ENCODE peak calls at places on chromosomes 3 and 15, in eight cellular contexts. One of them, this sample, is unnamed.

GRCh38 chr3:15336057-15336456 is 3.7 kb upstream of the SH3BP5 start:
- DNase-seq in A549: no peak
- DNase-seq in substantia nigra: no peak
- DNase-seq in coronary artery: no peak
- DNase-seq in mesenchymal stem cell: no peak
- DNase-seq in lower lobe of right lung: no peak
- DNase-seq in adrenal gland: no peak
- DNase-seq in heart right ventricle: no peak
- DNase-seq in this sample: no peak

GRCh38 chr15:101201411-101202174 is 50.3 kb downstream of the CHSY1 start:
- DNase-seq in mesenchymal stem cell: peak; percentile 98
- DNase-seq in coronary artery: peak; percentile 97
- DNase-seq in A549: peak; percentile 80
- DNase-seq in heart right ventricle: peak; percentile 84
- DNase-seq in substantia nigra: no peak
- DNase-seq in adrenal gland: peak; percentile 98
- DNase-seq in lower lobe of right lung: peak; percentile 75
- DNase-seq in this sample: no peak

GRCh38 chr15:100206643-100207042 is 135.1 kb downstream of the ADAMTS17 start:
- DNase-seq in coronary artery: no peak
- DNase-seq in substantia nigra: no peak
- DNase-seq in heart right ventricle: no peak
- DNase-seq in adrenal gland: no peak
- DNase-seq in A549: no peak
- DNase-seq in lower lobe of right lung: no peak
- DNase-seq in mesenchymal stem cell: no peak
- DNase-seq in this sample: no peak

GRCh38 chr3:164479978-164480377 is 598.3 kb downstream of the SI start:
- DNase-seq in mesenchymal stem cell: no peak
- DNase-seq in lower lobe of right lung: no peak
- DNase-seq in A549: no peak
- DNase-seq in heart right ventricle: no peak
- DNase-seq in substantia nigra: no peak
- DNase-seq in adrenal gland: no peak
- DNase-seq in coronary artery: no peak
- DNase-seq in this sample: no peak

GRCh38 chr3:120823156-120823555 is 80.6 kb downstream of the GTF2E1 start:
- DNase-seq in heart right ventricle: no peak
- DNase-seq in mesenchymal stem cell: no peak
- DNase-seq in coronary artery: no peak
- DNase-seq in substantia nigra: no peak
- DNase-seq in lower lobe of right lung: no peak
- DNase-seq in adrenal gland: no peak
- DNase-seq in A549: no peak
- DNase-seq in this sample: no peak

GRCh38 chr3:128572644-128573105 is 77.9 kb downstream of the RPN1 start:
- DNase-seq in A549: peak; percentile 79
- DNase-seq in heart right ventricle: no peak
- DNase-seq in coronary artery: no peak
- DNase-seq in mesenchymal stem cell: no peak
- DNase-seq in lower lobe of right lung: no peak
- DNase-seq in adrenal gland: no peak
- DNase-seq in substantia nigra: no peak
- DNase-seq in this sample: peak; percentile 34

GRCh38 chr3:141707741-141708203 is 30.3 kb upstream of the RNF7 start:
- DNase-seq in lower lobe of right lung: no peak
- DNase-seq in substantia nigra: no peak
- DNase-seq in adrenal gland: no peak
- DNase-seq in heart right ventricle: no peak
- DNase-seq in A549: no peak
- DNase-seq in mesenchymal stem cell: peak; percentile 59
- DNase-seq in coronary artery: no peak
- DNase-seq in this sample: peak; percentile 22

GRCh38 chr3:63467392-63467791 is 185.1 kb upstream of the SNTN start:
- DNase-seq in heart right ventricle: no peak
- DNase-seq in substantia nigra: no peak
- DNase-seq in lower lobe of right lung: no peak
- DNase-seq in coronary artery: no peak
- DNase-seq in mesenchymal stem cell: no peak
- DNase-seq in A549: no peak
- DNase-seq in adrenal gland: no peak
- DNase-seq in this sample: no peak

GRCh38 chr15:71448688-71449114 is 333.4 kb downstream of the THSD4 start:
- DNase-seq in coronary artery: no peak
- DNase-seq in mesenchymal stem cell: peak; percentile 74
- DNase-seq in lower lobe of right lung: no peak
- DNase-seq in adrenal gland: peak; percentile 46
- DNase-seq in heart right ventricle: no peak
- DNase-seq in substantia nigra: no peak
- DNase-seq in A549: peak; percentile 55
- DNase-seq in this sample: peak; percentile 79

GRCh38 chr3:72821170-72821781 is 27.0 kb downstream of the SHQ1 start:
- DNase-seq in lower lobe of right lung: no peak
- DNase-seq in coronary artery: no peak
- DNase-seq in heart right ventricle: no peak
- DNase-seq in substantia nigra: no peak
- DNase-seq in mesenchymal stem cell: peak; percentile 70
- DNase-seq in A549: no peak
- DNase-seq in adrenal gland: peak; percentile 40
- DNase-seq in this sample: peak; percentile 96

GRCh38 chr3:25818335-25818734 is 28.4 kb downstream of the OXSM start:
- DNase-seq in coronary artery: no peak
- DNase-seq in adrenal gland: no peak
- DNase-seq in mesenchymal stem cell: no peak
- DNase-seq in lower lobe of right lung: no peak
- DNase-seq in A549: no peak
- DNase-seq in heart right ventricle: no peak
- DNase-seq in substantia nigra: no peak
- DNase-seq in this sample: no peak

GRCh38 chr3:66083096-66083960 is 44.6 kb upstream of the MAGI1 start:
- DNase-seq in adrenal gland: no peak
- DNase-seq in substantia nigra: no peak
- DNase-seq in heart right ventricle: no peak
- DNase-seq in mesenchymal stem cell: no peak
- DNase-seq in A549: no peak
- DNase-seq in lower lobe of right lung: no peak
- DNase-seq in coronary artery: no peak
- DNase-seq in this sample: peak; percentile 50

GRCh38 chr15:66757030-66757429 is 55.0 kb downstream of the SMAD6 start:
- DNase-seq in coronary artery: no peak
- DNase-seq in mesenchymal stem cell: no peak
- DNase-seq in lower lobe of right lung: no peak
- DNase-seq in substantia nigra: no peak
- DNase-seq in A549: no peak
- DNase-seq in adrenal gland: no peak
- DNase-seq in heart right ventricle: no peak
- DNase-seq in this sample: no peak

GRCh38 chr3:37773471-37773870 is 88.2 kb upstream of the CTDSPL start:
- DNase-seq in adrenal gland: no peak
- DNase-seq in coronary artery: no peak
- DNase-seq in A549: no peak
- DNase-seq in lower lobe of right lung: no peak
- DNase-seq in heart right ventricle: no peak
- DNase-seq in mesenchymal stem cell: no peak
- DNase-seq in substantia nigra: no peak
- DNase-seq in this sample: no peak

GRCh38 chr3:144129536-144130214 is 158.1 kb downstream of the DIPK2A start:
- DNase-seq in adrenal gland: no peak
- DNase-seq in heart right ventricle: no peak
- DNase-seq in substantia nigra: no peak
- DNase-seq in coronary artery: no peak
- DNase-seq in A549: no peak
- DNase-seq in lower lobe of right lung: no peak
- DNase-seq in mesenchymal stem cell: no peak
- DNase-seq in this sample: no peak

GRCh38 chr3:143586565-143586964 is 261.7 kb downstream of the SLC9A9 start:
- DNase-seq in A549: no peak
- DNase-seq in adrenal gland: no peak
- DNase-seq in lower lobe of right lung: no peak
- DNase-seq in coronary artery: no peak
- DNase-seq in heart right ventricle: no peak
- DNase-seq in substantia nigra: no peak
- DNase-seq in mesenchymal stem cell: no peak
- DNase-seq in this sample: peak; percentile 46

DNA sequence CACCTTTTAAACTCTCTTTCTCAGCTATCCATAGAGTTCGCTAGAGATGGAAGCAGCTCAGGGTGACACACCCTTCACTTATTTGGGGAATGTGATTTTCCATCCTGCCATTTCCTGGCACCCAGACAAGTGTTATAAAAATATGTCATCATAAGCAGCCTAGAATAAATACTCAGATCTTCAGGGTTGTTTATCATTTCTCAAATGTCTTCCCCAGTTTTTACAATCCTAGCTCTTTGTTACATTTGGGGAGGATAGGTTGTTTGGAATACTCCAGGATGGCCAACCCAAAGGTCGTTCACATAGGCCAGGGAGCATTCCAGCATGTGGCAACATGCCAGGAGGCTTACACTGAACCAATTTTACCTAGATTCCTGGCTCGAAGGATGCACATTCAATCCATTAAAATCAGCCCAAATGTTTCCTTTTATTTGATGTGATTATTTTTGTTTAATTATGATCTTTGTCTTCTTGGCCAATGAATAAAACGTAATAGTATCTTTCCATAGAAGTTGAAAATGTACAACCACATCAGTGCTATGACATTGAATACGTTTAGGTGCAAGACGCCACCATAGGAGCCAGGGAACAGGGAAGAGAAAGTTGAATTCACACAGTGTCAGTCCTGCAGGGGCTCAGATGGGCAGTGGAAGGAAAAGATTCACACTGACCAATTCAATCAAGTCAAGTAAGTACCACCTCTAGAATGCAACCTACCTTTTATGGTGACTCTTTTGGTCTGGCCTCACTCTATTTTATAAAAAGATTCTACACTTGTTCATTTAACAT is 537.7 kb upstream of the MDFIC2 start:
- DNase-seq in substantia nigra: no peak
- DNase-seq in adrenal gland: peak; percentile 47
- DNase-seq in coronary artery: no peak
- DNase-seq in heart right ventricle: no peak
- DNase-seq in mesenchymal stem cell: peak; percentile 71
- DNase-seq in lower lobe of right lung: no peak
- DNase-seq in A549: peak; percentile 57
- DNase-seq in this sample: no peak
- H3K27ac ChIP-seq in substantia nigra: no peak overlapping the region
- H3K27ac ChIP-seq in adrenal gland: no peak overlapping the region
- H3K27ac ChIP-seq in coronary artery: peak overlapping the region; percentile 69
- H3K27ac ChIP-seq in heart right ventricle: no peak overlapping the region
- H3K27ac ChIP-seq in mesenchymal stem cell: peak overlapping the region; percentile 77
- H3K27ac ChIP-seq in lower lobe of right lung: no peak overlapping the region
- H3K27ac ChIP-seq in A549: peak overlapping the region; percentile 78
- H3K27ac ChIP-seq in this sample: no peak overlapping the region

DNA sequence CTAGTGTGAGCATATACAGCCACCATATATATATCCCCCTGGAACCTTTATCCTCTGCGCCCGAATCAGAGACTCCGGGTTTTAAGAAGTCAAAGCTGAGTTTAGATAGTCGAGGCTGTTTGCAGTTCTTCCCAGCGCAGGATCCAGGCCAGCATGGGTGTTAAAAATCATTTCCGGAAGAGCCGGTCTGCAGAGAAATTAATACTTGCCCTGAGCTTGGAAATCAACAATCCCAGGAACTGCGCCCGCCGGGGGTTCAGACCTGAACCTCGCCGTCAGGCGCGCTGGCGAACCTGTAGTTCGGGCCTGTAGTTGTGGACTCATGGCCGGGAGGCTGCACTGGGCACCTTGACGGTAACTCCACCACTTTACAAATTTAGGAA is 2.3 kb downstream of the SHOX2 start:
- DNase-seq in heart right ventricle: no peak
- DNase-seq in A549: no peak
- DNase-seq in adrenal gland: no peak
- DNase-seq in substantia nigra: no peak
- DNase-seq in lower lobe of right lung: no peak
- DNase-seq in coronary artery: no peak
- DNase-seq in mesenchymal stem cell: peak; percentile 24
- DNase-seq in this sample: no peak
- H3K27ac ChIP-seq in heart right ventricle: no peak overlapping the region
- H3K27ac ChIP-seq in A549: no peak overlapping the region
- H3K27ac ChIP-seq in adrenal gland: no peak overlapping the region
- H3K27ac ChIP-seq in substantia nigra: no peak overlapping the region
- H3K27ac ChIP-seq in lower lobe of right lung: no peak overlapping the region
- H3K27ac ChIP-seq in coronary artery: peak overlapping the region; percentile 19
- H3K27ac ChIP-seq in mesenchymal stem cell: no peak overlapping the region
- H3K27ac ChIP-seq in this sample: no peak overlapping the region

DNA sequence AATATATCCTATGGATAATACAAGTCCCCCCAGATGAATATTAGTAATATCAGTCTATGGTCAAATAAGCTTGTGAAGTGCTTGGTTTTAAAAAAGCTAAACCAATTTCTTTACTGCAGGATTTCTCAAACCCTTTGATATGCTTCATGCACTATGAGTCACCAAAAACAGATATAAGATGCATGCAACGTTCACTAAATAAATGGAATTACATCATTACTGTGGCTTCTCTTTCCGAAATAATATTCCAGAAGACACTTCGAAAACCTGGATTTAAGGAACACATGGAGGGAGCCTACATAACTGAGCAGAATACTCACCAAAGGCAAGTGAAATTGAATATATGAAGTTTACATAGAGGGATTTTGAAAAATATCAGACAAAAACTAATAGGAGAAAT is 126.3 kb upstream of the ABI3BP start:
- DNase-seq in substantia nigra: no peak
- DNase-seq in mesenchymal stem cell: peak; percentile 36
- DNase-seq in lower lobe of right lung: no peak
- DNase-seq in heart right ventricle: no peak
- DNase-seq in A549: no peak
- DNase-seq in coronary artery: no peak
- DNase-seq in adrenal gland: no peak
- DNase-seq in this sample: no peak
- H3K27ac ChIP-seq in substantia nigra: no peak overlapping the region
- H3K27ac ChIP-seq in mesenchymal stem cell: no peak overlapping the region
- H3K27ac ChIP-seq in lower lobe of right lung: no peak overlapping the region
- H3K27ac ChIP-seq in heart right ventricle: no peak overlapping the region
- H3K27ac ChIP-seq in A549: peak overlapping the region; percentile 36
- H3K27ac ChIP-seq in coronary artery: no peak overlapping the region
- H3K27ac ChIP-seq in adrenal gland: no peak overlapping the region
- H3K27ac ChIP-seq in this sample: no peak overlapping the region

GRCh38 chr3:115804200-115804599 is 180.9 kb downstream of the GAP43 start:
- DNase-seq in lower lobe of right lung: no peak
- DNase-seq in heart right ventricle: no peak
- DNase-seq in coronary artery: no peak
- DNase-seq in A549: no peak
- DNase-seq in adrenal gland: no peak
- DNase-seq in substantia nigra: no peak
- DNase-seq in mesenchymal stem cell: no peak
- DNase-seq in this sample: no peak

GRCh38 chr3:115803661-115804060 is 180.4 kb downstream of the GAP43 start:
- DNase-seq in adrenal gland: no peak
- DNase-seq in mesenchymal stem cell: no peak
- DNase-seq in lower lobe of right lung: no peak
- DNase-seq in A549: no peak
- DNase-seq in substantia nigra: no peak
- DNase-seq in heart right ventricle: no peak
- DNase-seq in coronary artery: no peak
- DNase-seq in this sample: no peak

GRCh38 chr3:115806501-115806900 is 183.2 kb downstream of the GAP43 start:
- DNase-seq in mesenchymal stem cell: peak; percentile 82
- DNase-seq in A549: no peak
- DNase-seq in heart right ventricle: no peak
- DNase-seq in substantia nigra: no peak
- DNase-seq in adrenal gland: no peak
- DNase-seq in lower lobe of right lung: no peak
- DNase-seq in coronary artery: no peak
- DNase-seq in this sample: no peak

GRCh38 chr3:115808239-115808638 is 184.9 kb downstream of the GAP43 start:
- DNase-seq in coronary artery: no peak
- DNase-seq in lower lobe of right lung: no peak
- DNase-seq in heart right ventricle: no peak
- DNase-seq in A549: no peak
- DNase-seq in mesenchymal stem cell: no peak
- DNase-seq in substantia nigra: no peak
- DNase-seq in adrenal gland: no peak
- DNase-seq in this sample: no peak

GRCh38 chr3:115804722-115805121 is 181.4 kb downstream of the GAP43 start:
- DNase-seq in lower lobe of right lung: no peak
- DNase-seq in coronary artery: no peak
- DNase-seq in heart right ventricle: no peak
- DNase-seq in mesenchymal stem cell: peak; percentile 75
- DNase-seq in adrenal gland: no peak
- DNase-seq in substantia nigra: no peak
- DNase-seq in A549: peak; percentile 28
- DNase-seq in this sample: no peak
- H3K27ac ChIP-seq in lower lobe of right lung: no peak overlapping the region
- H3K27ac ChIP-seq in coronary artery: no peak overlapping the region
- H3K27ac ChIP-seq in heart right ventricle: no peak overlapping the region
- H3K27ac ChIP-seq in mesenchymal stem cell: peak overlapping the region; percentile 6
- H3K27ac ChIP-seq in adrenal gland: no peak overlapping the region
- H3K27ac ChIP-seq in substantia nigra: no peak overlapping the region
- H3K27ac ChIP-seq in A549: peak overlapping the region; percentile 81
- H3K27ac ChIP-seq in this sample: no peak overlapping the region

This sample was measured in small intestine.